ENCODE peak calls at places on chromosomes 16 and 17, in six cellular contexts. U, O, Z, T, S and R are unnamed samples.

GRCh38 chr17:40695874-40696472 is 7.6 kb downstream of the KRT24 start:
- DNase-seq in U (no peak), O (no peak), Z (no peak), T (no peak), S (no peak), R (no peak)

GRCh38 chr17:11144358-11145233 is 96.4 kb upstream of the SHISA6 start:
- DNase-seq in U (peak), O (no peak), Z (peak), T (no peak), S (peak), R (no peak)

GRCh38 chr17:17946104-17946503 is 26.1 kb downstream of the TOM1L2 start:
- DNase-seq in U (no peak), O (no peak), Z (no peak), T (no peak), S (no peak), R (no peak)

GRCh38 chr16:25109643-25110042 is 1.9 kb upstream of the LCMT1 start:
- DNase-seq in U (no peak), O (no peak), Z (peak), T (no peak), S (no peak), R (peak)

GRCh38 chr16:16150117-16150877 is 73.0 kb downstream of the ABCC6 start:
- DNase-seq in U (no peak), O (no peak), Z (no peak), T (no peak), S (no peak), R (no peak)

GRCh38 chr17:21467196-21467595 is 91.0 kb downstream of the KCNJ12 start:
- DNase-seq in U (no peak), O (no peak), Z (no peak), T (no peak), S (no peak), R (no peak)

GRCh38 chr17:51721711-51722110 is 436.8 kb downstream of the CA10 start:
- DNase-seq in U (no peak), O (no peak), Z (no peak), T (no peak), S (no peak), R (no peak)

GRCh38 chr16:58418601-58419000 is 26.3 kb downstream of the GINS3 start:
- DNase-seq in U (peak), O (no peak), Z (no peak), T (no peak), S (no peak), R (no peak)

GRCh38 chr16:10817963-10818941 is at the start of gene TVP23A:
- DNase-seq in U (no peak), O (no peak), Z (no peak), T (no peak), S (peak), R (no peak)

DNA sequence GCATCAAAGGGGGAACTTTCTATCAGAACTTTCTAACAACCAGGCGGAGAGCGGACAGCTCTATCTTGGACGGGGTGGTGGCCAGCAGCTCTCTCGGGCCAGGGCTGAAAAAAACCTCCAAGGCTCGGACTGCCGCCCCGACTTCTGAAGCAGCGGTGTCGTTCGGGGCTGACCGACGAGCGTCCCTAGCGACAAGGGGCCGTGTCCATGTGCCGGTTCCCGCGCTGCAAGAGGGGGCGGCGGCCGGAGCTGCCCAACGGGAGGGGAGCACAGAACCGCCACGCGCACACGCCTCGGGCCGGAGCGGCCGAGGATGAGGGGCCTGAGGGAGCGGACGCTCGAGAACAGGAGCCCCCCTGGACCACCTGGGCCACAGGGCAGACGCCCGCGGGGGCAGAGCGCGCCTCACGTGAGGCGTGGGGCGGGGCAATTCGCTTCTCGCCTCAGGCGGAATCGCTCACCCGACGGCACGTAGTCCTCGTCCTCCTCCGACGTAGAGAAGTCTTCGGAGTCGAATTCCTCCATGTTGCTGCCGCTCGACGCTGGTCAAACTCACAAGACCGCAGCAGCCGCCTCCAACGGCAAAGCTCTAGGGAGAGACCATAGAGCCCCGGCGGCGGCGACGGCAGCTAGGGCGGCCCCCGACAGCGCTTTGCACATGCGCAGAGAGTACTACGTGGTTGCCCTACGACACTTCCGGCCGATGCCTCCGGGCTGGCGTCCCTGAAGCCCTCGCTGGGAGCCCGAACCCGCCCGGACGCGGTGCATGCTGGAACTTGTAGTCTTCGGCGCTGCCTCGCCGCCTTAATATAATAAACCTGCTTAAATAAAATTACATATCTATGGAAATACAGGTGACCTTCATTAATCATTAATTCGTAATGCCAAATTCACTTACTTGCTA is at the start of gene CFDP1:
- DNase-seq in U (peak), O (peak), Z (peak), T (peak), S (peak), R (peak)
- TF ChIP-seq CTCF in U (no peak), O (no peak), Z (no peak), T (no peak), S (no peak), R (no peak)

GRCh38 chr17:81667754-81668153 is 1.2 kb downstream of the CCDC137 start:
- DNase-seq in U (peak), O (no peak), Z (no peak), T (no peak), S (peak), R (no peak)
- TF ChIP-seq CTCF in U (peak), O (no peak), Z (no peak), T (no peak), S (no peak), R (no peak)

GRCh38 chr16:82432261-82432660 is 194.5 kb upstream of the CDH13 start:
- DNase-seq in U (no peak), O (no peak), Z (no peak), T (no peak), S (no peak), R (no peak)
- TF ChIP-seq CTCF in U (no peak), O (no peak), Z (no peak), T (no peak), S (no peak), R (no peak)

DNA sequence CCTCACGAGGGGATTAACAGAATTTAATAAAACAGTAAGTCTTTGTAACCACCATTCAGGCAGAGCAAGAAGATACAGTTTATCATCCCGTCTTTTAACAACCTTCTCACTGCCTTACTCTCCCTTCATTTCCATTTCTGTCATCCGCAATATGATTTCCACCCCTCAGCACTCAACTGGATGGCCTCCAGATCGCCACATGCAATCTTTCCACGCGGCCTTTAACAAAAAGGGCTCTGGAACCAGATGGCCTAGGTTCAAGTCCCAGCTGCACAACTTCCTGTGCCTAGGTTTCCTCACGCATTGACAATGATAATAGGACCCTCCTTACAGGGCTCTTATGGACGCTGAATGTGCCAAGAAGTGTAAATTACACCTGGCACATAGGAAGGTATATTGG is 103.6 kb downstream of the GAS7 start:
- DNase-seq in U (no peak), O (no peak), Z (no peak), T (no peak), S (no peak), R (no peak)
- TF ChIP-seq CTCF in U (no peak), O (no peak), Z (no peak), T (no peak), S (no peak), R (no peak)

GRCh38 chr17:50270430-50271172 is 3.7 kb upstream of the TMEM92 start:
- DNase-seq in U (no peak), O (peak), Z (no peak), T (no peak), S (peak), R (no peak)
- TF ChIP-seq CTCF in U (no peak), O (no peak), Z (no peak), T (peak), S (no peak), R (no peak)

DNA sequence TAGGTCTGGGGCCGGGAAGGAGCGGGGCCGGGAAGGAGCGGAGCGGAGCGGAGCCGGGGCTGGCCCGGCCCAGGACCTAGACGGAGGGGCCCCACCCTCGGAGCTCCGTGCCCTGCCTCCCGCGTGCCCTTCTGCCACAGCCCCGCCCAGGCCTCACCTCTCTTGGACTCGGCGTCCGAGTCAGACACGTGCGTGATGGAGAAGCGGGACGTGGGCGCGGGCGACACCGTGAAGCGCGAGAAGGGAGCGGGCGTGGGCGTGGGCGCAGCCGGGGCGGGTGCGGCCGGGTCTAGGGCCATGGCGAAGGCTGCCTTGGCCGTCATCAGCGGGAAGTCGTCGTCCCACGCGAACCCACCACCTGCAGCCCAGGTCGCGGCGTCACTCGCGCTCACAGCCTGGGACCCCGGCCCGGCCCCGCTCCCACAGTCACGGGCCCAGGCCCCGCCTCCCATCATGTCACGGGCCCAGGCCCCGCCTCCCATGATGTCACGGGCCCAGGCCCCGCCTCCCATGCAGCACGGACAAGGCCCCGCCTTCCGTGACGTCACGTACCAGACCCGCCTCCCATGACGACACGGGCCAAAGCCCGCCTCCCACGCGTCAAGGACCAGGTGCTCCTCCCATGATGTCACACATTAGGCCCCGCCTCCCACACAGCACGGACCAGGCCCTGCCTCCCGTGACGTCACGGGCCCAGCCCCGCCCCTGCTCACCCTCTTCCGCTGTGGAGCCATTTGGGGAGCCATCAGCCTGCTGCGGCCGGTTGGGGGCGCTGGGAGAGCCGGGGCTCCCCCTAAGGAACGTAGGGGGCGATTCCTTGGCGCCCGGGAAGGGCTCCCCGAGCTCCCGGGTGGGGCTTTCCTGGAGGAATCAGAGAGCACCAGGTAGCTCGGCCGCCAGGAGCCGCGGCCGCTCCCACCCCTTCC is 45.8 kb upstream of the PVALEF start:
- DNase-seq in U (peak), O (peak), Z (peak), T (peak), S (peak), R (peak)
- TF ChIP-seq CTCF in U (no peak), O (no peak), Z (no peak), T (no peak), S (peak), R (no peak)

GRCh38 chr17:45128331-45128730 is 4.0 kb downstream of the PLCD3 start:
- DNase-seq in U (no peak), O (no peak), Z (no peak), T (no peak), S (no peak), R (no peak)
- TF ChIP-seq CTCF in U (no peak), O (no peak), Z (no peak), T (no peak), S (no peak), R (no peak)

DNA sequence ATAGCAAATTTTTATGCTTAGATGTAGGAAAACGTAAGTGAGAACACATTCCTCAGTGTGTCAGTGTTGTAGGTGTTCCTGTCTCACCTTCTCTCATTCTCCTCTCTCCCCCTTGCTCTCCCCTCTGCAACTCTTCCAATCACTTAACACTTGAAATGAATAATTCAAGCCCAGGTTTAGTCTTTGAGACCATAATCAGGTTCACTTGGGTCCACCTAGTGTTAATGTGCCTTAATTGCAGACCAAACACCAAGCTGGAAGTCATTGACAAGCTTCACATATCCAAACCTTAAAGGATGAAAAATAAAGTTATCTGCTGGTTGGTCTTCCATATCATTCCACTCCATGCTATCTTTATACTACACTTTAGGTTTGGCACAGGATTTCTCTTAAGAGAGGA is 37.0 kb downstream of the STXBP4 start:
- DNase-seq in U (peak), O (no peak), Z (no peak), T (no peak), S (peak), R (no peak)
- TF ChIP-seq CTCF in U (peak), O (no peak), Z (peak), T (peak), S (peak), R (no peak)